ENCODE peak calls at places on chromosomes 12 and 14, in nine cellular contexts. E is transverse colon, O is HL-60, T is HCT116, F is breast epithelium, B is esophagus muscularis mucosa, W is stomach, I is sigmoid colon, V is GM23338. Z is an unnamed sample.

GRCh38 chr12:26539131-26539530 is 293.9 kb downstream of the ITPR2 start:
- DNase-seq in E (peak), O (no peak), T (no peak), F (no peak), B (no peak), W (no peak), I (no peak), V (no peak), Z (no peak)

GRCh38 chr12:28899951-28900350 is 249.1 kb upstream of the FAR2 start:
- DNase-seq in E (no peak), O (no peak), T (no peak), F (no peak), B (no peak), W (no peak), I (no peak), V (no peak), Z (no peak)

GRCh38 chr12:93363854-93364297 is 13.8 kb upstream of the NUDT4 start:
- DNase-seq in E (no peak), O (no peak), T (no peak), F (no peak), B (no peak), W (no peak), I (no peak), V (no peak), Z (no peak)

GRCh38 chr12:14611640-14612203 is 44.0 kb upstream of the PLBD1 start:
- DNase-seq in E (no peak), O (no peak), T (no peak), F (no peak), B (no peak), W (no peak), I (no peak), V (no peak), Z (no peak)

GRCh38 chr12:79885956-79886490 is 48.9 kb downstream of the PPP1R12A start:
- DNase-seq in E (no peak), O (no peak), T (no peak), F (no peak), B (no peak), W (no peak), I (no peak), V (no peak), Z (no peak)

GRCh38 chr12:94561943-94562411 is 88.4 kb downstream of the TMCC3 start:
- DNase-seq in E (peak), O (no peak), T (no peak), F (peak), B (no peak), W (peak), I (no peak), V (no peak), Z (no peak)

GRCh38 chr14:22380511-22381455 is 208.2 kb downstream of the DAD1 start:
- DNase-seq in E (no peak), O (no peak), T (no peak), F (no peak), B (no peak), W (no peak), I (no peak), V (no peak), Z (no peak)

GRCh38 chr14:23727566-23728335 is 91.6 kb downstream of the DHRS2 start:
- DNase-seq in E (no peak), O (peak), T (peak), F (no peak), B (no peak), W (no peak), I (no peak), V (peak), Z (no peak)

GRCh38 chr14:50045039-50045711 is 71.2 kb downstream of the VCPKMT start:
- DNase-seq in E (peak), O (no peak), T (no peak), F (peak), B (peak), W (peak), I (peak), V (no peak), Z (no peak)

GRCh38 chr12:127984386-127985055 is 282.4 kb upstream of the TMEM132C start:
- DNase-seq in E (no peak), O (no peak), T (no peak), F (no peak), B (no peak), W (no peak), I (no peak), V (no peak), Z (no peak)

GRCh38 chr14:59221558-59221957 is 33.1 kb downstream of the DAAM1 start:
- DNase-seq in E (no peak), O (no peak), T (no peak), F (no peak), B (no peak), W (no peak), I (no peak), V (no peak), Z (no peak)

GRCh38 chr12:26402648-26403047 is 207.3 kb downstream of the SSPN start:
- DNase-seq in E (peak), O (no peak), T (peak), F (no peak), B (no peak), W (peak), I (no peak), V (peak), Z (no peak)

GRCh38 chr14:92494512-92494911 is 19.1 kb upstream of the RIN3 start:
- DNase-seq in E (no peak), O (no peak), T (no peak), F (no peak), B (no peak), W (no peak), I (no peak), V (no peak), Z (no peak)

GRCh38 chr12:106769078-106769477 is 5.4 kb upstream of the RIC8B start:
- DNase-seq in E (no peak), O (no peak), T (no peak), F (no peak), B (no peak), W (no peak), I (no peak), V (peak), Z (no peak)

GRCh38 chr12:105986779-105987686 is 151.7 kb downstream of the NUAK1 start:
- DNase-seq in E (no peak), O (no peak), T (no peak), F (no peak), B (no peak), W (no peak), I (no peak), V (no peak), Z (no peak)

GRCh38 chr12:106037524-106038298 is 101.0 kb downstream of the NUAK1 start:
- DNase-seq in E (no peak), O (no peak), T (no peak), F (no peak), B (peak), W (no peak), I (no peak), V (no peak), Z (no peak)

GRCh38 chr14:34256223-34256622 is 205.8 kb downstream of the SPTSSA start:
- DNase-seq in E (no peak), O (no peak), T (no peak), F (no peak), B (no peak), W (no peak), I (no peak), V (no peak), Z (no peak)

GRCh38 chr14:34355584-34356266 is 106.3 kb downstream of the SPTSSA start:
- DNase-seq in E (no peak), O (no peak), T (no peak), F (no peak), B (no peak), W (no peak), I (no peak), V (no peak), Z (no peak)

GRCh38 chr12:128794661-128795529 is 28.9 kb downstream of the SLC15A4 start:
- DNase-seq in E (no peak), O (no peak), T (no peak), F (no peak), B (no peak), W (peak), I (peak), V (no peak), Z (no peak)

GRCh38 chr14:23640524-23641141 is 4.5 kb downstream of the DHRS2 start:
- DNase-seq in E (peak), O (no peak), T (no peak), F (no peak), B (no peak), W (no peak), I (peak), V (peak), Z (no peak)

GRCh38 chr12:89825591-89826449 is 117.2 kb upstream of the ATP2B1 start:
- DNase-seq in E (no peak), O (no peak), T (peak), F (no peak), B (no peak), W (no peak), I (no peak), V (no peak), Z (no peak)

GRCh38 chr12:28872654-28873268 is 276.3 kb upstream of the FAR2 start:
- DNase-seq in E (peak), O (peak), T (peak), F (no peak), B (no peak), W (peak), I (no peak), V (peak), Z (no peak)

GRCh38 chr14:103943673-103944072 is 1.3 kb upstream of the RD3L start:
- DNase-seq in E (no peak), O (no peak), T (no peak), F (no peak), B (no peak), W (no peak), I (no peak), V (no peak), Z (no peak)

GRCh38 chr14:99995700-99996356 is 69.4 kb upstream of the EVL start:
- DNase-seq in E (peak), O (no peak), T (peak), F (peak), B (no peak), W (peak), I (peak), V (peak), Z (no peak)

GRCh38 chr12:64737539-64737938 is 21.7 kb downstream of the GNS start:
- DNase-seq in E (no peak), O (no peak), T (peak), F (no peak), B (no peak), W (no peak), I (no peak), V (no peak), Z (no peak)

GRCh38 chr12:57614178-57614947 is 3.1 kb downstream of the ARHGEF25 start:
- DNase-seq in E (no peak), O (no peak), T (peak), F (no peak), B (no peak), W (no peak), I (peak), V (peak), Z (no peak)

GRCh38 chr12:66409195-66409871 is 107.0 kb downstream of the HELB start:
- DNase-seq in E (no peak), O (peak), T (peak), F (no peak), B (no peak), W (no peak), I (no peak), V (peak), Z (no peak)

GRCh38 chr12:128973883-128974681 is 120.8 kb downstream of the GLT1D1 start:
- DNase-seq in E (no peak), O (no peak), T (no peak), F (no peak), B (no peak), W (no peak), I (no peak), V (no peak), Z (no peak)

GRCh38 chr12:47891356-47891755 is 13.4 kb downstream of the VDR start:
- DNase-seq in E (no peak), O (no peak), T (no peak), F (no peak), B (no peak), W (no peak), I (peak), V (no peak), Z (no peak)

GRCh38 chr14:24329736-24330135 is 5.1 kb downstream of the ADCY4 start:
- DNase-seq in E (peak), O (peak), T (no peak), F (no peak), B (no peak), W (peak), I (peak), V (no peak), Z (no peak)

GRCh38 chr14:81170829-81171195 is 49.9 kb downstream of the GTF2A1 start:
- DNase-seq in E (no peak), O (no peak), T (no peak), F (no peak), B (no peak), W (no peak), I (no peak), V (no peak), Z (no peak)

DNA sequence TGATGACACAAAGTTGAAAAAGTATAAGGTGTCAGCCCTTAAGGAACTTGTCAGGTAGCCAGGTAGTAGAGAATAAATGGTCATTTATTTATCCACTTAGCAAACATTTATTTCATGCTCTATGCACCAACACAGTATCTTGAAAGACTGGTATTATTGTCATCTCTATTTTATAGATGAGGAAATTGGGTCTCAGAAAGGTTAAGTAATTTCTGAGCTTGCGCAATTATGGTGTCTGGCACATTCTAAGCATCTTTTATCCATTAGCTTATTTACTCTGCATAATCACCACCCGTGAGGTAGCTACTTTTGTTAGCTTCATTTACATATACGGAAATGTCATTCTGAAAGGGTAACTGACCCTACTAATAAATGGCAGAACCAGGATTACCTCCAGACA is 2.5 kb upstream of the UTP20 start:
- DNase-seq in E (no peak), O (peak), T (no peak), F (no peak), B (no peak), W (no peak), I (no peak), V (no peak), Z (no peak)
- TF ChIP-seq POLR2AphosphoS5 in E (no peak), O (no peak), T (no peak), F (no peak), B (no peak), W (no peak), I (no peak), V (no peak), Z (no peak)

GRCh38 chr12:131138638-131139362 is 185.1 kb downstream of the ADGRD1 start:
- DNase-seq in E (no peak), O (no peak), T (no peak), F (no peak), B (no peak), W (no peak), I (peak), V (no peak), Z (no peak)
- TF ChIP-seq POLR2AphosphoS5 in E (no peak), O (no peak), T (no peak), F (no peak), B (no peak), W (no peak), I (no peak), V (no peak), Z (no peak)

GRCh38 chr12:39227218-39227617 is 215.7 kb downstream of the KIF21A start:
- DNase-seq in E (no peak), O (no peak), T (no peak), F (no peak), B (no peak), W (no peak), I (no peak), V (no peak), Z (no peak)
- TF ChIP-seq POLR2AphosphoS5 in E (no peak), O (no peak), T (no peak), F (no peak), B (no peak), W (no peak), I (no peak), V (no peak), Z (no peak)

GRCh38 chr12:54624316-54625279 is 10.1 kb downstream of the LACRT start:
- DNase-seq in E (no peak), O (no peak), T (no peak), F (no peak), B (no peak), W (no peak), I (no peak), V (peak), Z (no peak)
- TF ChIP-seq POLR2AphosphoS5 in E (no peak), O (no peak), T (no peak), F (no peak), B (no peak), W (no peak), I (no peak), V (no peak), Z (no peak)

GRCh38 chr14:35653045-35653444 is 119.1 kb downstream of the INSM2 start:
- DNase-seq in E (no peak), O (no peak), T (no peak), F (no peak), B (no peak), W (no peak), I (no peak), V (no peak), Z (no peak)
- TF ChIP-seq POLR2AphosphoS5 in E (no peak), O (no peak), T (no peak), F (no peak), B (no peak), W (no peak), I (no peak), V (no peak), Z (no peak)

GRCh38 chr14:65351493-65352224 is 60.9 kb upstream of the FUT8 start:
- DNase-seq in E (no peak), O (no peak), T (no peak), F (no peak), B (no peak), W (no peak), I (no peak), V (no peak), Z (no peak)

GRCh38 chr14:65346895-65347294 is 65.6 kb upstream of the FUT8 start:
- DNase-seq in E (no peak), O (no peak), T (no peak), F (no peak), B (no peak), W (no peak), I (no peak), V (no peak), Z (no peak)

GRCh38 chr14:65345264-65345663 is 67.3 kb upstream of the FUT8 start:
- DNase-seq in E (no peak), O (no peak), T (no peak), F (no peak), B (no peak), W (no peak), I (no peak), V (no peak), Z (no peak)

GRCh38 chr14:65349100-65349499 is 63.4 kb upstream of the FUT8 start:
- DNase-seq in E (no peak), O (no peak), T (no peak), F (no peak), B (no peak), W (no peak), I (no peak), V (no peak), Z (no peak)

DNA sequence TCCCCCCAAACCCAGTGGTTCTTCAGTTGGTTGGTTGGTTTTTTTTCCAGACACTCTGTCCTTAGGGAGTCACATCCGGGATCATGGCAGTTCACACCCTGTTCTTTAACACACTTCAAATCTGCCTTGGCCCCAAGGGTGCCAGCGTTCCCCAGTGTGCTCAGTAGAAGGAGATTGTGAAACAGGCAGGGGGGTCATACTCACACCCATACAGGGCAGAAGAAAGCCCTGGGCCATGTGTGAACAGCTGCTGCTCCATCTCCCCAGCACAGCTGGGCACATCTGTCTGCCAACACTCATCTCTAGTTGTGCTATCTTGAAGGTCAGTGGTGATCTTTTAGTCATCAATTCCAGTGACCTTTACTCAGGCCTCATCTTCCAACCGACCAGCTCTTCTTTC is 64.4 kb upstream of the FUT8 start:
- DNase-seq in E (peak), O (no peak), T (no peak), F (no peak), B (no peak), W (peak), I (no peak), V (no peak), Z (no peak)
- TF ChIP-seq POLR2AphosphoS5 in E (peak), O (no peak), T (no peak), F (no peak), B (no peak), W (peak), I (no peak), V (no peak), Z (no peak)

GRCh38 chr14:61659582-61659981 is 35.7 kb upstream of the HIF1A start:
- DNase-seq in E (no peak), O (no peak), T (no peak), F (no peak), B (no peak), W (no peak), I (no peak), V (no peak), Z (no peak)

GRCh38 chr14:61662001-61662400 is 33.3 kb upstream of the HIF1A start:
- DNase-seq in E (no peak), O (no peak), T (no peak), F (no peak), B (no peak), W (no peak), I (no peak), V (no peak), Z (no peak)

GRCh38 chr14:61662437-61663311 is 32.6 kb upstream of the HIF1A start:
- DNase-seq in E (peak), O (peak), T (peak), F (no peak), B (peak), W (peak), I (no peak), V (peak), Z (no peak)

GRCh38 chr14:61661471-61661988 is 33.8 kb upstream of the HIF1A start:
- DNase-seq in E (no peak), O (no peak), T (no peak), F (no peak), B (peak), W (no peak), I (no peak), V (no peak), Z (no peak)

GRCh38 chr14:61663312-61663974 is 31.9 kb upstream of the HIF1A start:
- DNase-seq in E (no peak), O (peak), T (no peak), F (no peak), B (peak), W (no peak), I (no peak), V (no peak), Z (no peak)
- TF ChIP-seq POLR2AphosphoS5 in E (no peak), O (no peak), T (no peak), F (no peak), B (no peak), W (no peak), I (no peak), V (no peak), Z (no peak)